ENCODE peak calls at places on chromosome 11, in five cellular contexts. I is psoas muscle; Y is RWPE1; A is colonic mucosa; P is CD4-positive, CD25-positive, alpha-beta regulatory T cell. G is an unnamed sample.

GRCh38 chr11:64008283-64008931 is 22.2 kb downstream of the OTUB1 start:
- DNase-seq in I (no peak), Y (no peak), A (no peak), P (no peak), G (no peak)

GRCh38 chr11:8988329-8989234 is 15.2 kb downstream of the NRIP3 start:
- DNase-seq in I (no peak), Y (no peak), A (no peak), P (no peak), G (no peak)

GRCh38 chr11:131816046-131816445 is 445.6 kb downstream of the NTM start:
- DNase-seq in I (no peak), Y (no peak), A (no peak), P (no peak), G (no peak)

GRCh38 chr11:47109051-47109791 is 67.5 kb downstream of the ARFGAP2 start:
- DNase-seq in I (no peak), Y (no peak), A (no peak), P (no peak), G (peak)

GRCh38 chr11:65058012-65058411 is 341 bp downstream of the NAALADL1 start:
- DNase-seq in I (no peak), Y (no peak), A (no peak), P (no peak), G (no peak)

GRCh38 chr11:8608646-8609045 is 14.6 kb upstream of the STK33 start:
- DNase-seq in I (no peak), Y (no peak), A (no peak), P (no peak), G (no peak)

GRCh38 chr11:75500742-75501141 is 25.0 kb downstream of the GDPD5 start:
- DNase-seq in I (no peak), Y (no peak), A (no peak), P (no peak), G (no peak)

GRCh38 chr11:64918056-64918455 is 1.0 kb upstream of the ATG2A start:
- DNase-seq in I (no peak), Y (no peak), A (no peak), P (peak), G (peak)

GRCh38 chr11:31651208-31651607 is 141.6 kb downstream of the ELP4 start:
- DNase-seq in I (no peak), Y (no peak), A (no peak), P (no peak), G (no peak)

GRCh38 chr11:77212314-77213007 is 84.4 kb downstream of the MYO7A start:
- DNase-seq in I (no peak), Y (no peak), A (no peak), P (no peak), G (no peak)

GRCh38 chr11:69424748-69425147 is 56.7 kb upstream of the LINC01488 start:
- DNase-seq in I (no peak), Y (no peak), A (no peak), P (no peak), G (no peak)

GRCh38 chr11:2574553-2575535 is 125.0 kb downstream of the KCNQ1OT1 start:
- DNase-seq in I (peak), Y (no peak), A (peak), P (no peak), G (peak)

GRCh38 chr11:44453213-44453612 is 112.2 kb upstream of the CD82 start:
- DNase-seq in I (no peak), Y (no peak), A (no peak), P (no peak), G (no peak)

GRCh38 chr11:116232364-116232801 is 540.4 kb downstream of the BUD13 start:
- DNase-seq in I (no peak), Y (no peak), A (no peak), P (no peak), G (no peak)

GRCh38 chr11:124867700-124868099 is 2.5 kb downstream of the ROBO3 start:
- DNase-seq in I (no peak), Y (peak), A (no peak), P (peak), G (no peak)

GRCh38 chr11:105829084-105829483 is 193.0 kb downstream of the MSANTD4 start:
- DNase-seq in I (no peak), Y (no peak), A (no peak), P (no peak), G (peak)

GRCh38 chr11:67053896-67054850 is 2.5 kb upstream of the RHOD start:
- DNase-seq in I (peak), Y (peak), A (peak), P (peak), G (peak)

GRCh38 chr11:132123449-132123848 is 753.0 kb downstream of the NTM start:
- DNase-seq in I (no peak), Y (no peak), A (no peak), P (no peak), G (no peak)

GRCh38 chr11:111417766-111418435 is 38.8 kb upstream of the POU2AF1 start:
- DNase-seq in I (peak), Y (no peak), A (peak), P (no peak), G (no peak)

GRCh38 chr11:92342886-92343285 is 118.3 kb downstream of the FAT3 start:
- DNase-seq in I (no peak), Y (no peak), A (no peak), P (no peak), G (no peak)

GRCh38 chr11:108498046-108498815 is at the start of gene POGLUT3:
- DNase-seq in I (peak), Y (peak), A (peak), P (peak), G (peak)

GRCh38 chr11:68010058-68011041 is at the start of gene ALDH3B1:
- DNase-seq in I (peak), Y (peak), A (peak), P (no peak), G (peak)

GRCh38 chr11:73265853-73266643 is 6.1 kb upstream of the P2RY6 start:
- DNase-seq in I (no peak), Y (no peak), A (no peak), P (no peak), G (no peak)

GRCh38 chr11:69551963-69552362 is 70.5 kb downstream of the LINC01488 start:
- DNase-seq in I (no peak), Y (no peak), A (no peak), P (no peak), G (no peak)

GRCh38 chr11:44817207-44817944 is 90.6 kb downstream of the TSPAN18 start:
- DNase-seq in I (no peak), Y (no peak), A (no peak), P (no peak), G (no peak)